ENCODE peak calls at places on chromosomes 7 and 10, in six cellular contexts. H is NCI-H1105; R is NCI-H446; J is heart left ventricle; E is dorsolateral prefrontal cortex; F is activated CD4-positive, CD25-positive, alpha-beta regulatory T cell. V is an unnamed sample.

GRCh38 chr7:82542665-82543064 is 99.1 kb upstream of the CACNA2D1 start:
- DNase-seq in R (no peak), H (no peak), E (no peak), J (no peak), F (no peak), V (no peak)

GRCh38 chr10:49001861-49002675 is 62.4 kb upstream of the LRRC18 start:
- DNase-seq in J (peak; percentile 78), F (no peak), H (peak; percentile 31), R (no peak), E (no peak), V (peak; percentile 68)

GRCh38 chr7:41731486-41732278 is 28.8 kb upstream of the INHBA start:
- DNase-seq in R (no peak), H (no peak), J (no peak), F (no peak), E (no peak), V (no peak)

GRCh38 chr10:88499569-88500470 is 83.3 kb downstream of the RNLS start:
- DNase-seq in F (no peak), H (no peak), J (no peak), R (no peak), E (no peak), V (no peak)

GRCh38 chr10:61733358-61733940 is 70.7 kb downstream of the CABCOCO1 start:
- DNase-seq in F (no peak), H (no peak), R (peak; percentile 23), E (no peak), J (no peak), V (peak; percentile 22)

GRCh38 chr10:74683067-74683466 is 143.3 kb upstream of the KAT6B start:
- DNase-seq in J (no peak), R (no peak), E (no peak), H (no peak), F (no peak), V (no peak)

GRCh38 chr10:124008187-124008970 is 85.0 kb downstream of the CHST15 start:
- DNase-seq in F (no peak), E (no peak), H (no peak), J (no peak), R (no peak), V (no peak)

GRCh38 chr10:8453587-8453986 is 399.1 kb downstream of the GATA3 start:
- DNase-seq in R (no peak), J (peak; percentile 37), F (no peak), H (no peak), E (no peak), V (no peak)

GRCh38 chr7:51316666-51317581 is at the start of gene COBL:
- DNase-seq in H (no peak), R (no peak), F (no peak), E (no peak), J (no peak), V (peak; percentile 51)

GRCh38 chr7:39016609-39017008 is 38.9 kb downstream of the POU6F2 start:
- DNase-seq in J (no peak), F (no peak), R (no peak), H (no peak), E (no peak), V (no peak)

GRCh38 chr7:42262907-42263466 is 26.0 kb upstream of the GLI3 start:
- DNase-seq in F (no peak), J (peak; percentile 78), R (no peak), E (no peak), H (no peak), V (peak; percentile 45)

GRCh38 chr7:727806-728460 is 852 bp upstream of the PRKAR1B start:
- DNase-seq in H (no peak), E (no peak), R (no peak), J (no peak), F (no peak), V (no peak)

GRCh38 chr10:106696239-106696638 is 468.3 kb downstream of the SORCS1 start:
- DNase-seq in E (no peak), R (no peak), J (no peak), F (no peak), H (no peak), V (no peak)

GRCh38 chr10:24957624-24958435 is 5.4 kb upstream of the PRTFDC1 start:
- DNase-seq in J (no peak), H (no peak), E (no peak), F (no peak), R (no peak), V (no peak)

GRCh38 chr10:71963351-71963755 is 842 bp upstream of the CHST3 start:
- DNase-seq in H (no peak), E (no peak), J (peak; percentile 68), R (no peak), F (no peak), V (no peak)

GRCh38 chr7:32259917-32260596 is 189.8 kb upstream of the PDE1C start:
- DNase-seq in F (no peak), E (no peak), J (no peak), H (peak; percentile 87), R (no peak), V (no peak)

GRCh38 chr7:118755067-118755625 is 530.6 kb downstream of the ANKRD7 start:
- DNase-seq in E (no peak), F (no peak), J (no peak), R (no peak), H (no peak), V (no peak)

GRCh38 chr7:101436226-101436745 is 73.6 kb downstream of the COL26A1 start:
- DNase-seq in H (no peak), F (no peak), J (no peak), R (no peak), E (no peak), V (no peak)

GRCh38 chr10:124339951-124340760 is 78.6 kb downstream of the OAT start:
- DNase-seq in H (no peak), E (no peak), J (no peak), F (no peak), R (no peak), V (no peak)

GRCh38 chr10:120979435-120980315 is 128.5 kb downstream of the WDR11 start:
- DNase-seq in R (no peak), H (peak; percentile 52), E (peak; percentile 54), F (no peak), J (no peak), V (peak; percentile 80)

GRCh38 chr7:24882989-24883631 is 96.9 kb downstream of the OSBPL3 start:
- DNase-seq in F (no peak), E (no peak), J (peak; percentile 74), R (no peak), H (no peak), V (peak; percentile 36)

GRCh38 chr7:98105942-98106544 is 619 bp upstream of the LMTK2 start:
- DNase-seq in H (no peak), R (no peak), E (no peak), J (no peak), F (no peak), V (no peak)

GRCh38 chr10:80158126-80158525 is 25.6 kb downstream of the PLAC9 start:
- DNase-seq in F (no peak), J (no peak), R (no peak), E (no peak), H (no peak), V (no peak)

GRCh38 chr7:136030867-136031318 is 53.7 kb upstream of the MTPN start:
- DNase-seq in R (no peak), H (no peak), F (no peak), E (no peak), J (no peak), V (no peak)

GRCh38 chr7:101816499-101817030 is 861 bp upstream of the CUX1 start:
- DNase-seq in E (peak; percentile 73), H (no peak), F (no peak), R (no peak), J (peak; percentile 59), V (peak; percentile 24)

GRCh38 chr7:17058568-17058967 is 176.8 kb upstream of the AGR3 start:
- DNase-seq in F (no peak), R (no peak), J (no peak), H (no peak), E (no peak), V (no peak)

GRCh38 chr10:11082551-11082950 is 64.9 kb downstream of the CELF2 start:
- DNase-seq in J (no peak), R (no peak), F (no peak), E (no peak), H (no peak), V (no peak)

GRCh38 chr7:28207486-28208158 is 27.0 kb upstream of the JAZF1 start:
- DNase-seq in F (no peak), R (no peak), H (no peak), E (no peak), J (no peak), V (no peak)

GRCh38 chr7:26684447-26684846 is 179.9 kb downstream of the SKAP2 start:
- DNase-seq in R (no peak), J (no peak), H (peak; percentile 45), E (no peak), F (no peak), V (no peak)

GRCh38 chr10:79310911-79311573 is 36.2 kb upstream of the PPIF start:
- DNase-seq in R (no peak), J (peak; percentile 30), H (no peak), E (peak; percentile 66), F (no peak), V (no peak)

GRCh38 chr10:3141361-3142005 is 31.1 kb downstream of the PITRM1 start:
- DNase-seq in H (no peak), J (no peak), E (no peak), F (no peak), R (no peak), V (no peak)

GRCh38 chr7:44801890-44802289 is 5.4 kb downstream of the PPIA start:
- DNase-seq in E (no peak), R (no peak), H (no peak), J (no peak), F (no peak), V (no peak)

GRCh38 chr10:102611514-102612095 is 32.7 kb upstream of the TRIM8 start:
- DNase-seq in E (no peak), H (no peak), F (no peak), J (no peak), R (no peak), V (no peak)

GRCh38 chr7:141697211-141697871 is 4.6 kb downstream of the DENND11 start:
- DNase-seq in R (no peak), J (no peak), H (no peak), F (no peak), E (peak; percentile 65), V (no peak)

V was measured in retina.